ENCODE peak calls at places on chromosomes 7 and 10, in four cellular contexts. One of them, this sample, is unnamed.

GRCh38 chr7:112199035-112199655 is 7.1 kb downstream of the DOCK4 start:
- DNase-seq in esophagus squamous epithelium: no peak
- DNase-seq in DND-41: no peak
- DNase-seq in aorta: no peak
- DNase-seq in this sample: no peak

GRCh38 chr10:69844698-69845097 is 43.0 kb downstream of the COL13A1 start:
- DNase-seq in esophagus squamous epithelium: no peak
- DNase-seq in DND-41: no peak
- DNase-seq in aorta: no peak
- DNase-seq in this sample: no peak

GRCh38 chr10:17407040-17407439 is 47.4 kb downstream of the ST8SIA6 start:
- DNase-seq in esophagus squamous epithelium: no peak
- DNase-seq in DND-41: no peak
- DNase-seq in aorta: no peak
- DNase-seq in this sample: no peak

GRCh38 chr10:114665406-114665805 is 7.3 kb upstream of the ABLIM1 start:
- DNase-seq in esophagus squamous epithelium: no peak
- DNase-seq in DND-41: no peak
- DNase-seq in aorta: no peak
- DNase-seq in this sample: no peak

GRCh38 chr10:126122856-126123255 is 226.5 kb downstream of the FANK1 start:
- DNase-seq in esophagus squamous epithelium: no peak
- DNase-seq in DND-41: no peak
- DNase-seq in aorta: no peak
- DNase-seq in this sample: no peak

GRCh38 chr7:28835800-28836199 is 122.3 kb downstream of the TRIL start:
- DNase-seq in esophagus squamous epithelium: no peak
- DNase-seq in DND-41: no peak
- DNase-seq in aorta: no peak
- DNase-seq in this sample: no peak

GRCh38 chr10:105068497-105068896 is 427.4 kb downstream of the SORCS3 start:
- DNase-seq in esophagus squamous epithelium: no peak
- DNase-seq in DND-41: no peak
- DNase-seq in aorta: no peak
- DNase-seq in this sample: no peak

GRCh38 chr10:6473901-6474370 is 106.1 kb downstream of the PRKCQ start:
- DNase-seq in esophagus squamous epithelium: no peak
- DNase-seq in DND-41: peak
- DNase-seq in aorta: no peak
- DNase-seq in this sample: no peak

GRCh38 chr7:83739527-83739926 is 90.6 kb upstream of the SEMA3E start:
- DNase-seq in esophagus squamous epithelium: no peak
- DNase-seq in DND-41: no peak
- DNase-seq in aorta: no peak
- DNase-seq in this sample: no peak

GRCh38 chr10:79293841-79294705 is 53.2 kb upstream of the PPIF start:
- DNase-seq in esophagus squamous epithelium: no peak
- DNase-seq in DND-41: no peak
- DNase-seq in aorta: peak
- DNase-seq in this sample: no peak

GRCh38 chr7:47402941-47403340 is 179.0 kb downstream of the TNS3 start:
- DNase-seq in esophagus squamous epithelium: no peak
- DNase-seq in DND-41: no peak
- DNase-seq in aorta: peak
- DNase-seq in this sample: no peak

GRCh38 chr7:92702535-92702934 is 112.3 kb upstream of the FAM133B start:
- DNase-seq in esophagus squamous epithelium: no peak
- DNase-seq in DND-41: no peak
- DNase-seq in aorta: no peak
- DNase-seq in this sample: no peak

GRCh38 chr7:50926049-50926448 is 143.4 kb upstream of the GRB10 start:
- DNase-seq in esophagus squamous epithelium: no peak
- DNase-seq in DND-41: no peak
- DNase-seq in aorta: no peak
- DNase-seq in this sample: no peak

GRCh38 chr10:30999084-30999712 is 32.5 kb downstream of the ZNF438 start:
- DNase-seq in esophagus squamous epithelium: no peak
- DNase-seq in DND-41: no peak
- DNase-seq in aorta: peak
- DNase-seq in this sample: no peak

GRCh38 chr7:5012985-5013384 is 32.7 kb upstream of the RBAK start:
- DNase-seq in esophagus squamous epithelium: no peak
- DNase-seq in DND-41: no peak
- DNase-seq in aorta: no peak
- DNase-seq in this sample: no peak

GRCh38 chr7:66747385-66748126 is 7.0 kb downstream of the RABGEF1 start:
- DNase-seq in esophagus squamous epithelium: no peak
- DNase-seq in DND-41: no peak
- DNase-seq in aorta: no peak
- DNase-seq in this sample: no peak

GRCh38 chr7:154699421-154699820 is 303.5 kb downstream of the PAXIP1 start:
- DNase-seq in esophagus squamous epithelium: no peak
- DNase-seq in DND-41: no peak
- DNase-seq in aorta: no peak
- DNase-seq in this sample: no peak

GRCh38 chr7:114310344-114311118 is 104.1 kb upstream of the FOXP2 start:
- DNase-seq in esophagus squamous epithelium: no peak
- DNase-seq in DND-41: no peak
- DNase-seq in aorta: no peak
- DNase-seq in this sample: no peak

GRCh38 chr10:110304394-110304779 is 333 bp downstream of the SMNDC1 start:
- DNase-seq in esophagus squamous epithelium: no peak
- DNase-seq in DND-41: no peak
- DNase-seq in aorta: peak
- DNase-seq in this sample: no peak

GRCh38 chr7:139731802-139732470 is 45.9 kb downstream of the HIPK2 start:
- DNase-seq in esophagus squamous epithelium: peak
- DNase-seq in DND-41: no peak
- DNase-seq in aorta: peak
- DNase-seq in this sample: peak

GRCh38 chr10:114281006-114281405 is 42.0 kb downstream of the VWA2 start:
- DNase-seq in esophagus squamous epithelium: no peak
- DNase-seq in DND-41: no peak
- DNase-seq in aorta: no peak
- DNase-seq in this sample: no peak

GRCh38 chr7:157693071-157693520 is 356.3 kb downstream of the DNAJB6 start:
- DNase-seq in esophagus squamous epithelium: no peak
- DNase-seq in DND-41: no peak
- DNase-seq in aorta: no peak
- DNase-seq in this sample: no peak

GRCh38 chr7:92698237-92698841 is 108.1 kb upstream of the FAM133B start:
- DNase-seq in esophagus squamous epithelium: no peak
- DNase-seq in DND-41: no peak
- DNase-seq in aorta: no peak
- DNase-seq in this sample: no peak

GRCh38 chr7:22094413-22095304 is 149.0 kb upstream of the CDCA7L start:
- DNase-seq in esophagus squamous epithelium: no peak
- DNase-seq in DND-41: no peak
- DNase-seq in aorta: no peak
- DNase-seq in this sample: no peak

GRCh38 chr7:35316549-35316948 is 62.6 kb upstream of the TBX20 start:
- DNase-seq in esophagus squamous epithelium: no peak
- DNase-seq in DND-41: no peak
- DNase-seq in aorta: no peak
- DNase-seq in this sample: no peak

GRCh38 chr7:129765352-129765751 is 153.8 kb downstream of the NRF1 start:
- DNase-seq in esophagus squamous epithelium: no peak
- DNase-seq in DND-41: no peak
- DNase-seq in aorta: peak
- DNase-seq in this sample: no peak

GRCh38 chr7:98231489-98232275 is 20.4 kb downstream of the TECPR1 start:
- DNase-seq in esophagus squamous epithelium: no peak
- DNase-seq in DND-41: no peak
- DNase-seq in aorta: no peak
- DNase-seq in this sample: peak

GRCh38 chr7:64892666-64893269 is 10.3 kb upstream of the ZNF273 start:
- DNase-seq in esophagus squamous epithelium: no peak
- DNase-seq in DND-41: no peak
- DNase-seq in aorta: no peak
- DNase-seq in this sample: no peak

GRCh38 chr7:30162622-30163124 is 27.9 kb downstream of the MTURN start:
- DNase-seq in esophagus squamous epithelium: no peak
- DNase-seq in DND-41: no peak
- DNase-seq in aorta: no peak
- DNase-seq in this sample: no peak

GRCh38 chr7:30165590-30165989 is 30.8 kb downstream of the MTURN start:
- DNase-seq in esophagus squamous epithelium: no peak
- DNase-seq in DND-41: no peak
- DNase-seq in aorta: no peak
- DNase-seq in this sample: no peak

GRCh38 chr7:30163231-30163894 is 28.6 kb downstream of the MTURN start:
- DNase-seq in esophagus squamous epithelium: no peak
- DNase-seq in DND-41: no peak
- DNase-seq in aorta: no peak
- DNase-seq in this sample: peak

GRCh38 chr7:30166155-30166840 is 31.5 kb downstream of the MTURN start:
- DNase-seq in esophagus squamous epithelium: no peak
- DNase-seq in DND-41: no peak
- DNase-seq in aorta: no peak
- DNase-seq in this sample: no peak

DNA sequence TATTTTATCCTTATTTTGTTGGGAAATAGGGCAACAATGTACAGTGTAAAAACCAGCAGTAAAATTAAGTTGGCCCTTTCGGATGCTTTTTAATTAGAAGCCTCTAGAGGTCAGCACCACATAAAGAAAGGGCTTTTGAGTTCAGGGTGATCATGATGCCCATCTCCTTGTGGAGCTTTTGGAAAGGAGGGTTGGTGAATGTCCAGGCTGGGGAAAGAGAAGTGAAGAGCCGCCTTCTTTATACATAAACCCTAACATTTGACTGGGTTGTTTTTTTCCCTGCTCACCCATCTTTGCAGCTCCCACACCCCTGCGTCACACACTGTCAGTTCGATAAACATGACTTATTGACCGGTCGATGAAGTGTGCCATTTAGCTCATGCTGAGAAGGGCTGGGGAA is 29.8 kb downstream of the MTURN start:
- DNase-seq in esophagus squamous epithelium: no peak
- DNase-seq in DND-41: no peak
- DNase-seq in aorta: no peak
- DNase-seq in this sample: no peak
- H3K27ac ChIP-seq in esophagus squamous epithelium: peak
- H3K27ac ChIP-seq in DND-41: no peak
- H3K27ac ChIP-seq in aorta: no peak
- H3K27ac ChIP-seq in this sample: peak

GRCh38 chr10:103367782-103368518 is at the start of gene TAF5:
- DNase-seq in esophagus squamous epithelium: peak
- DNase-seq in DND-41: peak
- DNase-seq in aorta: peak
- DNase-seq in this sample: peak

GRCh38 chr10:103374263-103374662 is 6.5 kb downstream of the TAF5 start:
- DNase-seq in esophagus squamous epithelium: no peak
- DNase-seq in DND-41: no peak
- DNase-seq in aorta: no peak
- DNase-seq in this sample: no peak

DNA sequence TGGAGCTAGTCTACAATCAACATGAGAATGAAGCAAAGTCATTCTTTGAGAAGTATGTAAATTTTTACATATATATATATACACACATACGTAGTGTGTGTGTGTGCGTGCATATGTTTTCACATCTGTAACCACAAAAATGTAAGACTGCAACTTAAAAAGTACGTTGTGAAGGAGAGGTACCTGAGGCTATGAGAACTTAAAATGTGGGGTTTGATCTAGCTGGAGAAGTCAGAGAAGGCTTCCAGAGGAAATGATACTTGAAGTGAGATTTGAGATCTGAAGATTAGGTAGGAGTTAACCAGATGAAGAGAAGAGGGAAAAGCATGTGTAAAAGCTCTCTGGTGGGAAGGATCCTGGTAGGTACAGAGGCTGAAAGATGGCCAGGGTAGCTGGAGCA is 5.8 kb downstream of the TAF5 start:
- DNase-seq in esophagus squamous epithelium: no peak
- DNase-seq in DND-41: no peak
- DNase-seq in aorta: no peak
- DNase-seq in this sample: no peak
- H3K27ac ChIP-seq in esophagus squamous epithelium: no peak
- H3K27ac ChIP-seq in DND-41: no peak
- H3K27ac ChIP-seq in aorta: no peak
- H3K27ac ChIP-seq in this sample: no peak

DNA sequence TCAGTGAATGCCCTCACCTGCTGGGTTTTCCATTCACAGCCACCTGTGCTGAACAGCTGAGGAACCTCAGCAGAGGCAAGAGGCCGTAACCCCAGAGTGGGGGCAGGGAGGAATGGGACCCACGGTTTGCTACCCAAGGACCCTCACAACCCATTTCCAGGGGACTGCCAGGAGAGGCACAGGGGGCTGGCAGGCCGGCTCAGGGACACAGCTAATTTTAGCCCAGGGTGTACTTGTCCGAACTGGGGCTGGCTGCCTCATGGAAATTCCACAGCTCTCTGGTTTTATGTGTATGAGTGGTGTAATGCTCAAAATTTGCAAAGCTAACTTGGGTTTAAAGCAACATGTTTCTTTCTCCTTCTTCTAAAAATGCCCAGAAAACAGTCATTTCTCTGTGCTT is 42.2 kb downstream of the MINDY4 start:
- DNase-seq in esophagus squamous epithelium: no peak
- DNase-seq in DND-41: no peak
- DNase-seq in aorta: peak
- DNase-seq in this sample: no peak
- H3K27ac ChIP-seq in esophagus squamous epithelium: peak
- H3K27ac ChIP-seq in DND-41: no peak
- H3K27ac ChIP-seq in aorta: peak
- H3K27ac ChIP-seq in this sample: no peak

DNA sequence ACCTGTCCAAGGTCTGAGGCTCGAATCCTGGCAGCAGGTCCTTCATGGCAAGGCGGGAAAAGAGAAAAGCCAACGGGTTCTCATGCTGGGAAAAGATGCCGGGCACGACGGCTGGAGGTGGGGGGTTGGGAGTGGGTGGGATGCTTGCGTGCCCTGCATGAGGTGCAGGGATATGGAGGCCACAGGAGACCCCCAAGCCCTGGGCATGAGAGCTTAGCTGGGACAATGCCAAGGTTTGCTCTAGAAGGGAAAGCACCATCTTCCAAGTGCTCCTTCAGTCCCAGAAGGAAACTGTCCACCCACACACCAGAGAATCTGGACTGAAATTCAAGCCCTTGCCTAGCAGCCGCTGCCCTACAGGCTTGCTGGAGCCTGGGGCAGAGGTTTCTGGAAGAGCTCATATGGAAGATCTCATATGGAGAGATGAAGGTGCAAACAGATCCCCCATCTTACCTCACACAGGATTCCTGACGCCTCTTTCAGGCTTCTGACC is 64.3 kb downstream of the ZRANB1 start:
- DNase-seq in esophagus squamous epithelium: no peak
- DNase-seq in DND-41: no peak
- DNase-seq in aorta: no peak
- DNase-seq in this sample: no peak
- H3K27ac ChIP-seq in esophagus squamous epithelium: no peak
- H3K27ac ChIP-seq in DND-41: no peak
- H3K27ac ChIP-seq in aorta: no peak
- H3K27ac ChIP-seq in this sample: no peak

DNA sequence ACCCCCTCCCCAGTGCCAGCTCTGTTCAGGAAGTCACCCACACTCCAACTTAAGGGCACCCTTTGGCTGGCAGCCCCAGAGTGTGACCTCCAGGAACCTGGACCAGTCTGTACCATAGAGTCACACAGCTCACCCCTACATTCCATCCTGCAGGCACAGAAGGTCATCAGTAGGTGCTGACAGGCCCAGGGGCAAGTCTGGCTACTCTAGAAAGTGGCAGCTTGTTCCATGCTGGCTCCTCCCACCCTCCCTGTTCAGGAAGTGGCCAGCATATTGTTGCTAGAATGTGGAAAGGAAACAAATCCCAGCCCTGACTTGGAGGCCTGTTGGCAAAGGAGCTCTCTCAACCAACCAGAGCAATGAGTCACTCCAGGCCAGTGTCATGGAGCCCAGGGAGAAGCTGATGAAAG is 3.2 kb upstream of the NCOA4 start:
- DNase-seq in esophagus squamous epithelium: no peak
- DNase-seq in DND-41: no peak
- DNase-seq in aorta: no peak
- DNase-seq in this sample: no peak
- H3K27ac ChIP-seq in esophagus squamous epithelium: peak
- H3K27ac ChIP-seq in DND-41: no peak
- H3K27ac ChIP-seq in aorta: no peak
- H3K27ac ChIP-seq in this sample: no peak

This sample was measured in RWPE2.